ENCODE peak calls at places on chromosome 5, in four cellular contexts. S is MCF 10A, G is AG04450, B is HFFc6. J is an unnamed sample.

GRCh38 chr5:136636001-136636400 is 270.7 kb upstream of the TRPC7 start:
- DNase-seq in S (no peak), G (no peak), B (no peak), J (no peak)

GRCh38 chr5:35031276-35031675 is 16.5 kb downstream of the AGXT2 start:
- DNase-seq in S (no peak), G (no peak), B (peak; percentile 82), J (no peak)

GRCh38 chr5:154197801-154198461 is 7.4 kb downstream of the GALNT10 start:
- DNase-seq in S (peak; percentile 89), G (no peak), B (peak; percentile 40), J (no peak)

GRCh38 chr5:136193396-136193935 is 504 bp upstream of the SMIM32 start:
- DNase-seq in S (no peak), G (no peak), B (no peak), J (no peak)

GRCh38 chr5:162288647-162289296 is 221.2 kb downstream of the GABRG2 start:
- DNase-seq in S (no peak), G (no peak), B (no peak), J (no peak)

GRCh38 chr5:11491658-11492057 is 412.6 kb downstream of the CTNND2 start:
- DNase-seq in S (no peak), G (no peak), B (no peak), J (no peak)

GRCh38 chr5:8600843-8601242 is 731.9 kb downstream of the MTRR start:
- DNase-seq in S (no peak), G (no peak), B (no peak), J (no peak)

GRCh38 chr5:175246242-175246891 is 197.6 kb downstream of the DRD1 start:
- DNase-seq in S (peak; percentile 57), G (peak; percentile 88), B (peak; percentile 99), J (peak; percentile 59)

GRCh38 chr5:36573441-36573840 is 33.0 kb upstream of the SLC1A3 start:
- DNase-seq in S (peak; percentile 60), G (peak; percentile 37), B (peak; percentile 47), J (peak; percentile 82)

GRCh38 chr5:151181818-151182217 is 24.2 kb upstream of the ANXA6 start:
- DNase-seq in S (no peak), G (no peak), B (no peak), J (no peak)

GRCh38 chr5:64594601-64595518 is 89.0 kb downstream of the RGS7BP start:
- DNase-seq in S (peak; percentile 18), G (no peak), B (no peak), J (no peak)

GRCh38 chr5:170254056-170254455 is 21.3 kb downstream of the C5orf58 start:
- DNase-seq in S (peak; percentile 89), G (no peak), B (no peak), J (no peak)

GRCh38 chr5:154714271-154714986 is 40.7 kb upstream of the LARP1 start:
- DNase-seq in S (peak; percentile 16), G (peak; percentile 21), B (no peak), J (no peak)

GRCh38 chr5:39638803-39639202 is 214.0 kb upstream of the DAB2 start:
- DNase-seq in S (peak; percentile 3), G (no peak), B (no peak), J (no peak)

GRCh38 chr5:149221326-149221725 is 50.3 kb upstream of the AFAP1L1 start:
- DNase-seq in S (no peak), G (peak; percentile 49), B (peak; percentile 52), J (no peak)

GRCh38 chr5:153619706-153620105 is 129.2 kb downstream of the GRIA1 start:
- DNase-seq in S (peak; percentile 16), G (no peak), B (peak; percentile 28), J (no peak)

GRCh38 chr5:7856855-7857254 is 5.9 kb upstream of the CFAP90 start:
- DNase-seq in S (peak; percentile 48), G (no peak), B (peak; percentile 48), J (no peak)

GRCh38 chr5:14185336-14186131 is 42.4 kb downstream of the TRIO start:
- DNase-seq in S (peak; percentile 93), G (no peak), B (peak; percentile 80), J (peak; percentile 81)

GRCh38 chr5:14305045-14305444 is 161.9 kb downstream of the TRIO start:
- DNase-seq in S (peak; percentile 81), G (peak; percentile 63), B (peak; percentile 76), J (peak; percentile 9)

J was measured in HS-27A.